ENCODE peak calls at places on chromosome 21, in five cellular contexts. One of them, this sample, is unnamed.

GRCh38 chr21:31173881-31174555 is 135.7 kb upstream of the KRTAP19-8 start:
- DNase-seq in putamen: peak; percentile 41
- DNase-seq in CD4-positive, alpha-beta T cell: peak; percentile 58
- DNase-seq in fibroblast of the aortic adventitia: no peak
- DNase-seq in stimulated activated CD8-positive, alpha-beta memory T cell treated with anti-CD3 and anti-CD28 coated beads, Interleukin-15, amount 100 ng/mL, for 4 hours: no peak
- DNase-seq in this sample: peak; percentile 84

GRCh38 chr21:26883768-26884167 is 38.6 kb upstream of the ADAMTS1 start:
- DNase-seq in putamen: no peak
- DNase-seq in CD4-positive, alpha-beta T cell: no peak
- DNase-seq in fibroblast of the aortic adventitia: peak; percentile 37
- DNase-seq in stimulated activated CD8-positive, alpha-beta memory T cell treated with anti-CD3 and anti-CD28 coated beads, Interleukin-15, amount 100 ng/mL, for 4 hours: no peak
- DNase-seq in this sample: no peak

GRCh38 chr21:42395910-42396625 is at the start of gene TMPRSS3:
- DNase-seq in putamen: no peak
- DNase-seq in CD4-positive, alpha-beta T cell: no peak
- DNase-seq in fibroblast of the aortic adventitia: no peak
- DNase-seq in stimulated activated CD8-positive, alpha-beta memory T cell treated with anti-CD3 and anti-CD28 coated beads, Interleukin-15, amount 100 ng/mL, for 4 hours: no peak
- DNase-seq in this sample: no peak

GRCh38 chr21:40640427-40640826 is 206.5 kb downstream of the DSCAM start:
- DNase-seq in putamen: no peak
- DNase-seq in CD4-positive, alpha-beta T cell: no peak
- DNase-seq in fibroblast of the aortic adventitia: no peak
- DNase-seq in stimulated activated CD8-positive, alpha-beta memory T cell treated with anti-CD3 and anti-CD28 coated beads, Interleukin-15, amount 100 ng/mL, for 4 hours: no peak
- DNase-seq in this sample: no peak

GRCh38 chr21:30733026-30733425 is 14.0 kb downstream of the KRTAP21-2 start:
- DNase-seq in putamen: no peak
- DNase-seq in CD4-positive, alpha-beta T cell: no peak
- DNase-seq in fibroblast of the aortic adventitia: no peak
- DNase-seq in stimulated activated CD8-positive, alpha-beta memory T cell treated with anti-CD3 and anti-CD28 coated beads, Interleukin-15, amount 100 ng/mL, for 4 hours: no peak
- DNase-seq in this sample: no peak

GRCh38 chr21:38220270-38220737 is 36.5 kb upstream of the KCNJ15 start:
- DNase-seq in putamen: no peak
- DNase-seq in CD4-positive, alpha-beta T cell: no peak
- DNase-seq in fibroblast of the aortic adventitia: peak; percentile 42
- DNase-seq in stimulated activated CD8-positive, alpha-beta memory T cell treated with anti-CD3 and anti-CD28 coated beads, Interleukin-15, amount 100 ng/mL, for 4 hours: no peak
- DNase-seq in this sample: no peak

GRCh38 chr21:17200250-17200649 is 312.6 kb upstream of the CXADR start:
- DNase-seq in putamen: no peak
- DNase-seq in CD4-positive, alpha-beta T cell: no peak
- DNase-seq in fibroblast of the aortic adventitia: no peak
- DNase-seq in stimulated activated CD8-positive, alpha-beta memory T cell treated with anti-CD3 and anti-CD28 coated beads, Interleukin-15, amount 100 ng/mL, for 4 hours: no peak
- DNase-seq in this sample: no peak

GRCh38 chr21:15604424-15604823 is 125.4 kb upstream of the USP25 start:
- DNase-seq in putamen: peak; percentile 58
- DNase-seq in CD4-positive, alpha-beta T cell: no peak
- DNase-seq in fibroblast of the aortic adventitia: peak; percentile 61
- DNase-seq in stimulated activated CD8-positive, alpha-beta memory T cell treated with anti-CD3 and anti-CD28 coated beads, Interleukin-15, amount 100 ng/mL, for 4 hours: no peak
- DNase-seq in this sample: no peak

GRCh38 chr21:31554511-31555022 is 104.9 kb upstream of the SOD1 start:
- DNase-seq in putamen: peak; percentile 42
- DNase-seq in CD4-positive, alpha-beta T cell: no peak
- DNase-seq in fibroblast of the aortic adventitia: peak; percentile 16
- DNase-seq in stimulated activated CD8-positive, alpha-beta memory T cell treated with anti-CD3 and anti-CD28 coated beads, Interleukin-15, amount 100 ng/mL, for 4 hours: peak; percentile 15
- DNase-seq in this sample: no peak

GRCh38 chr21:33968082-33968997 is 52.7 kb upstream of the ATP5PO start:
- DNase-seq in putamen: no peak
- DNase-seq in CD4-positive, alpha-beta T cell: no peak
- DNase-seq in fibroblast of the aortic adventitia: peak; percentile 81
- DNase-seq in stimulated activated CD8-positive, alpha-beta memory T cell treated with anti-CD3 and anti-CD28 coated beads, Interleukin-15, amount 100 ng/mL, for 4 hours: no peak
- DNase-seq in this sample: no peak

GRCh38 chr21:25895565-25896205 is 160.9 kb downstream of the GABPA start:
- DNase-seq in putamen: peak; percentile 64
- DNase-seq in CD4-positive, alpha-beta T cell: peak; percentile 9
- DNase-seq in fibroblast of the aortic adventitia: peak; percentile 54
- DNase-seq in stimulated activated CD8-positive, alpha-beta memory T cell treated with anti-CD3 and anti-CD28 coated beads, Interleukin-15, amount 100 ng/mL, for 4 hours: no peak
- DNase-seq in this sample: peak; percentile 72

GRCh38 chr21:14215971-14216621 is at the start of gene RBM11:
- DNase-seq in putamen: peak; percentile 65
- DNase-seq in CD4-positive, alpha-beta T cell: peak; percentile 69
- DNase-seq in fibroblast of the aortic adventitia: peak; percentile 8
- DNase-seq in stimulated activated CD8-positive, alpha-beta memory T cell treated with anti-CD3 and anti-CD28 coated beads, Interleukin-15, amount 100 ng/mL, for 4 hours: peak; percentile 56
- DNase-seq in this sample: peak; percentile 85

GRCh38 chr21:44402323-44403105 is 49.1 kb downstream of the TRPM2 start:
- DNase-seq in putamen: no peak
- DNase-seq in CD4-positive, alpha-beta T cell: no peak
- DNase-seq in fibroblast of the aortic adventitia: no peak
- DNase-seq in stimulated activated CD8-positive, alpha-beta memory T cell treated with anti-CD3 and anti-CD28 coated beads, Interleukin-15, amount 100 ng/mL, for 4 hours: no peak
- DNase-seq in this sample: no peak

GRCh38 chr21:35046880-35047229 is 2.2 kb downstream of the RUNX1 start:
- DNase-seq in putamen: no peak
- DNase-seq in CD4-positive, alpha-beta T cell: no peak
- DNase-seq in fibroblast of the aortic adventitia: no peak
- DNase-seq in stimulated activated CD8-positive, alpha-beta memory T cell treated with anti-CD3 and anti-CD28 coated beads, Interleukin-15, amount 100 ng/mL, for 4 hours: no peak
- DNase-seq in this sample: no peak

GRCh38 chr21:43269461-43269860 is 100.7 kb downstream of the CRYAA start:
- DNase-seq in putamen: no peak
- DNase-seq in CD4-positive, alpha-beta T cell: peak; percentile 36
- DNase-seq in fibroblast of the aortic adventitia: no peak
- DNase-seq in stimulated activated CD8-positive, alpha-beta memory T cell treated with anti-CD3 and anti-CD28 coated beads, Interleukin-15, amount 100 ng/mL, for 4 hours: no peak
- DNase-seq in this sample: no peak

GRCh38 chr21:41612674-41613250 is 104.8 kb upstream of the TMPRSS2 start:
- DNase-seq in putamen: peak; percentile 42
- DNase-seq in CD4-positive, alpha-beta T cell: no peak
- DNase-seq in fibroblast of the aortic adventitia: peak; percentile 100
- DNase-seq in stimulated activated CD8-positive, alpha-beta memory T cell treated with anti-CD3 and anti-CD28 coated beads, Interleukin-15, amount 100 ng/mL, for 4 hours: no peak
- DNase-seq in this sample: peak; percentile 76

GRCh38 chr21:42232176-42232825 is 13.4 kb downstream of the ABCG1 start:
- DNase-seq in putamen: no peak
- DNase-seq in CD4-positive, alpha-beta T cell: no peak
- DNase-seq in fibroblast of the aortic adventitia: no peak
- DNase-seq in stimulated activated CD8-positive, alpha-beta memory T cell treated with anti-CD3 and anti-CD28 coated beads, Interleukin-15, amount 100 ng/mL, for 4 hours: no peak
- DNase-seq in this sample: no peak

GRCh38 chr21:28235169-28235892 is 757.3 kb downstream of the LTN1 start:
- DNase-seq in putamen: no peak
- DNase-seq in CD4-positive, alpha-beta T cell: no peak
- DNase-seq in fibroblast of the aortic adventitia: peak; percentile 55
- DNase-seq in stimulated activated CD8-positive, alpha-beta memory T cell treated with anti-CD3 and anti-CD28 coated beads, Interleukin-15, amount 100 ng/mL, for 4 hours: no peak
- DNase-seq in this sample: peak; percentile 48

GRCh38 chr21:32782698-32783097 is 11.1 kb upstream of the PAXBP1 start:
- DNase-seq in putamen: no peak
- DNase-seq in CD4-positive, alpha-beta T cell: no peak
- DNase-seq in fibroblast of the aortic adventitia: peak; percentile 36
- DNase-seq in stimulated activated CD8-positive, alpha-beta memory T cell treated with anti-CD3 and anti-CD28 coated beads, Interleukin-15, amount 100 ng/mL, for 4 hours: no peak
- DNase-seq in this sample: no peak

GRCh38 chr21:37182222-37182621 is 84.9 kb downstream of the VPS26C start:
- DNase-seq in putamen: no peak
- DNase-seq in CD4-positive, alpha-beta T cell: no peak
- DNase-seq in fibroblast of the aortic adventitia: no peak
- DNase-seq in stimulated activated CD8-positive, alpha-beta memory T cell treated with anti-CD3 and anti-CD28 coated beads, Interleukin-15, amount 100 ng/mL, for 4 hours: no peak
- DNase-seq in this sample: no peak

GRCh38 chr21:44871576-44872265 is 1.8 kb downstream of the PTTG1IP start:
- DNase-seq in putamen: no peak
- DNase-seq in CD4-positive, alpha-beta T cell: no peak
- DNase-seq in fibroblast of the aortic adventitia: peak; percentile 91
- DNase-seq in stimulated activated CD8-positive, alpha-beta memory T cell treated with anti-CD3 and anti-CD28 coated beads, Interleukin-15, amount 100 ng/mL, for 4 hours: no peak
- DNase-seq in this sample: peak; percentile 71

GRCh38 chr21:37639756-37640155 is 273.2 kb downstream of the DYRK1A start:
- DNase-seq in putamen: no peak
- DNase-seq in CD4-positive, alpha-beta T cell: no peak
- DNase-seq in fibroblast of the aortic adventitia: no peak
- DNase-seq in stimulated activated CD8-positive, alpha-beta memory T cell treated with anti-CD3 and anti-CD28 coated beads, Interleukin-15, amount 100 ng/mL, for 4 hours: no peak
- DNase-seq in this sample: no peak

GRCh38 chr21:36436829-36437744 is 42.8 kb downstream of the CLDN14 start:
- DNase-seq in putamen: no peak
- DNase-seq in CD4-positive, alpha-beta T cell: no peak
- DNase-seq in fibroblast of the aortic adventitia: peak; percentile 26
- DNase-seq in stimulated activated CD8-positive, alpha-beta memory T cell treated with anti-CD3 and anti-CD28 coated beads, Interleukin-15, amount 100 ng/mL, for 4 hours: no peak
- DNase-seq in this sample: no peak

GRCh38 chr21:38800924-38801744 is 4.6 kb upstream of the ETS2 start:
- DNase-seq in putamen: no peak
- DNase-seq in CD4-positive, alpha-beta T cell: no peak
- DNase-seq in fibroblast of the aortic adventitia: no peak
- DNase-seq in stimulated activated CD8-positive, alpha-beta memory T cell treated with anti-CD3 and anti-CD28 coated beads, Interleukin-15, amount 100 ng/mL, for 4 hours: no peak
- DNase-seq in this sample: no peak

GRCh38 chr21:43686811-43687565 is 27.6 kb downstream of the RRP1B start:
- DNase-seq in putamen: no peak
- DNase-seq in CD4-positive, alpha-beta T cell: no peak
- DNase-seq in fibroblast of the aortic adventitia: no peak
- DNase-seq in stimulated activated CD8-positive, alpha-beta memory T cell treated with anti-CD3 and anti-CD28 coated beads, Interleukin-15, amount 100 ng/mL, for 4 hours: no peak
- DNase-seq in this sample: no peak

GRCh38 chr21:45403133-45403824 is 1.7 kb upstream of the COL18A1 start:
- DNase-seq in putamen: no peak
- DNase-seq in CD4-positive, alpha-beta T cell: no peak
- DNase-seq in fibroblast of the aortic adventitia: no peak
- DNase-seq in stimulated activated CD8-positive, alpha-beta memory T cell treated with anti-CD3 and anti-CD28 coated beads, Interleukin-15, amount 100 ng/mL, for 4 hours: no peak
- DNase-seq in this sample: no peak

GRCh38 chr21:15731243-15731613 is 1.4 kb downstream of the USP25 start:
- DNase-seq in putamen: no peak
- DNase-seq in CD4-positive, alpha-beta T cell: no peak
- DNase-seq in fibroblast of the aortic adventitia: peak; percentile 6
- DNase-seq in stimulated activated CD8-positive, alpha-beta memory T cell treated with anti-CD3 and anti-CD28 coated beads, Interleukin-15, amount 100 ng/mL, for 4 hours: no peak
- DNase-seq in this sample: no peak

GRCh38 chr21:31008355-31008754 is 29.9 kb downstream of the KRTAP19-8 start:
- DNase-seq in putamen: no peak
- DNase-seq in CD4-positive, alpha-beta T cell: no peak
- DNase-seq in fibroblast of the aortic adventitia: no peak
- DNase-seq in stimulated activated CD8-positive, alpha-beta memory T cell treated with anti-CD3 and anti-CD28 coated beads, Interleukin-15, amount 100 ng/mL, for 4 hours: no peak
- DNase-seq in this sample: no peak

GRCh38 chr21:39183272-39184049 is at the start of gene PSMG1:
- DNase-seq in putamen: peak; percentile 88
- DNase-seq in CD4-positive, alpha-beta T cell: peak; percentile 86
- DNase-seq in fibroblast of the aortic adventitia: peak; percentile 89
- DNase-seq in stimulated activated CD8-positive, alpha-beta memory T cell treated with anti-CD3 and anti-CD28 coated beads, Interleukin-15, amount 100 ng/mL, for 4 hours: peak; percentile 83
- DNase-seq in this sample: peak; percentile 96

GRCh38 chr21:42390193-42390592 is 5.7 kb downstream of the TMPRSS3 start:
- DNase-seq in putamen: no peak
- DNase-seq in CD4-positive, alpha-beta T cell: no peak
- DNase-seq in fibroblast of the aortic adventitia: no peak
- DNase-seq in stimulated activated CD8-positive, alpha-beta memory T cell treated with anti-CD3 and anti-CD28 coated beads, Interleukin-15, amount 100 ng/mL, for 4 hours: no peak
- DNase-seq in this sample: no peak

GRCh38 chr21:38984982-38985422 is 179.3 kb downstream of the ETS2 start:
- DNase-seq in putamen: no peak
- DNase-seq in CD4-positive, alpha-beta T cell: no peak
- DNase-seq in fibroblast of the aortic adventitia: peak; percentile 98
- DNase-seq in stimulated activated CD8-positive, alpha-beta memory T cell treated with anti-CD3 and anti-CD28 coated beads, Interleukin-15, amount 100 ng/mL, for 4 hours: no peak
- DNase-seq in this sample: no peak

GRCh38 chr21:42146821-42147220 is 72.1 kb upstream of the ABCG1 start:
- DNase-seq in putamen: no peak
- DNase-seq in CD4-positive, alpha-beta T cell: no peak
- DNase-seq in fibroblast of the aortic adventitia: no peak
- DNase-seq in stimulated activated CD8-positive, alpha-beta memory T cell treated with anti-CD3 and anti-CD28 coated beads, Interleukin-15, amount 100 ng/mL, for 4 hours: no peak
- DNase-seq in this sample: no peak

GRCh38 chr21:45607021-45607921 is 36.3 kb upstream of the PCBP3 start:
- DNase-seq in putamen: no peak
- DNase-seq in CD4-positive, alpha-beta T cell: peak; percentile 47
- DNase-seq in fibroblast of the aortic adventitia: no peak
- DNase-seq in stimulated activated CD8-positive, alpha-beta memory T cell treated with anti-CD3 and anti-CD28 coated beads, Interleukin-15, amount 100 ng/mL, for 4 hours: peak; percentile 19
- DNase-seq in this sample: peak; percentile 41

GRCh38 chr21:41836166-41837015 is 42.8 kb downstream of the PRDM15 start:
- DNase-seq in putamen: no peak
- DNase-seq in CD4-positive, alpha-beta T cell: no peak
- DNase-seq in fibroblast of the aortic adventitia: no peak
- DNase-seq in stimulated activated CD8-positive, alpha-beta memory T cell treated with anti-CD3 and anti-CD28 coated beads, Interleukin-15, amount 100 ng/mL, for 4 hours: no peak
- DNase-seq in this sample: no peak

GRCh38 chr21:32807717-32808380 is 36.3 kb upstream of the PAXBP1 start:
- DNase-seq in putamen: no peak
- DNase-seq in CD4-positive, alpha-beta T cell: no peak
- DNase-seq in fibroblast of the aortic adventitia: peak; percentile 86
- DNase-seq in stimulated activated CD8-positive, alpha-beta memory T cell treated with anti-CD3 and anti-CD28 coated beads, Interleukin-15, amount 100 ng/mL, for 4 hours: no peak
- DNase-seq in this sample: no peak

GRCh38 chr21:42666023-42666747 is 12.8 kb downstream of the PDE9A start:
- DNase-seq in putamen: no peak
- DNase-seq in CD4-positive, alpha-beta T cell: no peak
- DNase-seq in fibroblast of the aortic adventitia: no peak
- DNase-seq in stimulated activated CD8-positive, alpha-beta memory T cell treated with anti-CD3 and anti-CD28 coated beads, Interleukin-15, amount 100 ng/mL, for 4 hours: no peak
- DNase-seq in this sample: no peak

GRCh38 chr21:43657355-43658093 is 1.8 kb downstream of the HSF2BP start:
- DNase-seq in putamen: no peak
- DNase-seq in CD4-positive, alpha-beta T cell: no peak
- DNase-seq in fibroblast of the aortic adventitia: no peak
- DNase-seq in stimulated activated CD8-positive, alpha-beta memory T cell treated with anti-CD3 and anti-CD28 coated beads, Interleukin-15, amount 100 ng/mL, for 4 hours: no peak
- DNase-seq in this sample: no peak

GRCh38 chr21:25638634-25639166 is 358 bp upstream of the JAM2 start:
- DNase-seq in putamen: no peak
- DNase-seq in CD4-positive, alpha-beta T cell: no peak
- DNase-seq in fibroblast of the aortic adventitia: peak; percentile 54
- DNase-seq in stimulated activated CD8-positive, alpha-beta memory T cell treated with anti-CD3 and anti-CD28 coated beads, Interleukin-15, amount 100 ng/mL, for 4 hours: no peak
- DNase-seq in this sample: no peak

This sample was measured in Ammon's horn.